ENCODE peak calls at places on chromosomes 1 and 21, in seven cellular contexts. S is gastrocnemius medialis, G is right atrium auricular region, M is K562, A is endothelial cell of umbilical vein, Q is MM.1S, J is sigmoid colon. U is an unnamed sample.

GRCh38 chr1:117632269-117633067 is 26.6 kb downstream of the TENT5C start:
- DNase-seq in J (no peak), A (no peak), Q (peak), S (peak), M (no peak), G (no peak), U (no peak)

GRCh38 chr1:92310185-92310597 is 11.3 kb downstream of the RPAP2 start:
- DNase-seq in Q (peak), J (no peak), A (peak), G (no peak), S (no peak), M (no peak), U (peak)

GRCh38 chr21:25850126-25850831 is 115.5 kb downstream of the GABPA start:
- DNase-seq in M (no peak), G (no peak), A (no peak), Q (no peak), J (no peak), S (no peak), U (no peak)

GRCh38 chr1:193762276-193762675 is 575.9 kb upstream of the B3GALT2 start:
- DNase-seq in M (no peak), A (no peak), J (no peak), S (no peak), Q (no peak), G (no peak), U (no peak)

GRCh38 chr1:206683313-206683712 is 1.4 kb upstream of the MAPKAPK2 start:
- DNase-seq in G (no peak), Q (no peak), A (no peak), S (no peak), M (no peak), J (peak), U (no peak)

GRCh38 chr21:22670148-22670547 is 1671.9 kb downstream of the NCAM2 start:
- DNase-seq in M (no peak), J (no peak), A (no peak), S (no peak), G (no peak), Q (no peak), U (no peak)

GRCh38 chr1:183106746-183107145 is 79.3 kb upstream of the LAMC2 start:
- DNase-seq in G (no peak), J (no peak), Q (no peak), S (no peak), A (no peak), M (no peak), U (no peak)

GRCh38 chr1:14922942-14923341 is 230.6 kb upstream of the TMEM51 start:
- DNase-seq in G (no peak), M (no peak), Q (no peak), J (no peak), S (no peak), A (no peak), U (no peak)

GRCh38 chr1:112849967-112850641 is 105.9 kb downstream of the SLC16A1 start:
- DNase-seq in G (no peak), J (peak), Q (no peak), A (no peak), M (no peak), S (no peak), U (no peak)

DNA sequence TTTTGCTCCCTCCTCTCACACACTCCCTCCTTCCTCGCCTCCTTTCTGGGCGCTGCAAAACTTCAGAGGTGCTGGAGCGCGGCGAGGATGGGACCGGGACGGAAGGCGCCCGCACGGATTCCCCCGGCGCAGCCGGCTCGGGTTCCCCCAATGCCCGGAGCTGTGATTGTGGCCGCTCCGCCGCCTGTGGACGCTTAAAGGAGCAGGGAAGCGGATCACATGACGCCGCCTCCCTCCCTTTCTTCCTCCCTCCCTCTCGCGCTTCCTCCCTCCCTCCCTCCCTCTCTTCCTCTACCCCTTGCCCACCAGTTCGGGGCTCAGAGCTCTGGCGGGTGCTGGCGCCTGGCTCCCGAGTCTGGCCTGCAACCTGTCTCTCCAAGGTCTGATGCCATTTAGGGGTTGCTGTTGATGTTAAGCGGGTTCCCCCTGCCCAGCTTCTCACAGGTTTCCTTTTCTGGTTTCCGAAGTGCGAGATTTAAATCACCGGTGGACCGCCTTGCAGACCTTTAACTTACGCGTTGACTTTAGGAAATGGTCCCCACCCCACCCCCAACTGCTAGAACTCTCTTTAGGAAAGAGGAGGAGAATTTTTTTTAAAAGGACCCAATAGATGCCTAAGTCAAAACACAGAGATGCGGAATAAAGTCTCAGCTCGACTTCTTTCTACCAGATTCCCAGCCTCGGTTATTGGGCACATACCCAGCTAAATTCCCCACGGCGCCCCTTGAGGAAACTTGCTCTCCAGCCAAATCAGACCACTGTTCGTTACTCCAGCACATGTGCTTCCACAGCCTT is at the start of gene WLS:
- DNase-seq in J (peak), S (peak), Q (peak), A (peak), G (peak), M (no peak), U (peak)
- TF ChIP-seq CTCF in J (peak), S (no peak), Q (no peak), A (peak), G (no peak), M (no peak), U (peak)

GRCh38 chr1:23593556-23594148 is 34.4 kb upstream of the ID3 start:
- DNase-seq in Q (no peak), S (no peak), G (no peak), J (no peak), A (no peak), M (no peak), U (no peak)
- H3K4me3 ChIP-seq in Q (no peak), S (no peak), G (no peak), J (no peak), A (no peak), M (no peak), U (no peak)

DNA sequence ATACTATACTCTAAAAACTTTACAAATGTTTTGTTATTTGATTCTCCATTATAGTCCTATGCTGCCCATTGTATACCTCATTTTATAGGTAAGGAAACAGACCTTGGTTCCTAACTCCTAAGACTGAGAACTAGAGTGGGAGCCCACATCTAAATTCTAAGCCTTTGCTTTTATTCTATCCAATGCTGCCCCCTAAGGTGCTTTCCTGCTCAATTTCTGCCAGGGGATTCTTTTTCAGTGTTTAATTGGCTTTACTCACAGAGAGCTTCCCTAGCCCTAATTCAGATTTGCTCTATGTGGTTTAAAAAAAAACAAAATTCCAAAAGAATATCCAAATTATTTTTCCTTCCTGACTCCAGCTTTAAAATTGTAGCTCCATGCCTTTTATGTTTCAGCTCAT is 64.5 kb downstream of the KIF14 start:
- DNase-seq in S (no peak), M (no peak), G (no peak), Q (no peak), J (no peak), A (no peak), U (peak)
- TF ChIP-seq CTCF in S (no peak), M (no peak), G (no peak), Q (no peak), J (no peak), A (no peak), U (peak)

GRCh38 chr1:118987431-118988185 is 535 bp downstream of the TBX15 start:
- DNase-seq in M (no peak), S (no peak), A (no peak), J (no peak), G (no peak), Q (no peak), U (no peak)

GRCh38 chr1:118986839-118987430 is 1.2 kb downstream of the TBX15 start:
- DNase-seq in A (no peak), J (no peak), M (no peak), S (no peak), Q (no peak), G (no peak), U (no peak)

GRCh38 chr1:118985611-118986290 is 2.4 kb downstream of the TBX15 start:
- DNase-seq in A (no peak), G (no peak), M (no peak), S (no peak), Q (no peak), J (no peak), U (no peak)

GRCh38 chr1:118984990-118985608 is 3.0 kb downstream of the TBX15 start:
- DNase-seq in G (no peak), J (no peak), A (no peak), S (no peak), M (no peak), Q (no peak), U (no peak)

GRCh38 chr1:118986291-118986838 is 1.8 kb downstream of the TBX15 start:
- DNase-seq in M (no peak), A (no peak), S (no peak), G (no peak), J (no peak), Q (no peak), U (no peak)
- H3K4me3 ChIP-seq in M (peak), A (no peak), S (peak), G (peak), J (no peak), Q (no peak), U (peak)

DNA sequence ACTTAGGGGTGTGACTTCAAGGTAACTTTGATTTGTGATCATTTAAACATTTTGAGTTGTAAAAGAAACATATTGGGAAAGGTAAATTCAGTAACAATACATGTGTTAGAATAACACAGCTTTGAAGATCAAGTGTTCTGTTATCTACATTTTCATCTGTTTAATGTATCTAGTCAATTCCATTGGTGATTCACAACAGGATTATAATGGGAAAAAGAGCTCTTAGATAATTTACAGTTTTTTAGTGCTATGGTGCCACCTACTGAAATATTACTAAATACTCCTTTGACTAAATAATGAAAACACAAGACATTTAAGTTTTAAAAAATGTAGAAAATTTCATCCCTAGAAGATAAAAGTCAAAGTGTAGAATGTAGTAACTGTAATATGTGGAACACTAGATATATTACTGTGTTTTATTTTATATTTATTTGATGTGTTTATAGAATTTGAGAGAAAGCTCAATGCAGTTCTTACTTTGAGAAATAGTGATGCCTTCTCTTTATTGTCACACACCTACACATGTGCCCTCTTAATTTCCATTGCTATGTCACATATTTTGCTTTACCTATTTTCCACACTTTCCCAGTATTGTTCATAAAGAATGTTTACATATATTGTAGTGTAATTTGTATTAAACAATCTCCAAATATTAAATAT is 47.4 kb downstream of the PTPRC start:
- DNase-seq in J (no peak), S (no peak), M (no peak), A (peak), G (no peak), Q (peak), U (peak)
- TF ChIP-seq CTCF in J (no peak), S (no peak), M (peak), A (peak), G (no peak), Q (peak), U (no peak)

DNA sequence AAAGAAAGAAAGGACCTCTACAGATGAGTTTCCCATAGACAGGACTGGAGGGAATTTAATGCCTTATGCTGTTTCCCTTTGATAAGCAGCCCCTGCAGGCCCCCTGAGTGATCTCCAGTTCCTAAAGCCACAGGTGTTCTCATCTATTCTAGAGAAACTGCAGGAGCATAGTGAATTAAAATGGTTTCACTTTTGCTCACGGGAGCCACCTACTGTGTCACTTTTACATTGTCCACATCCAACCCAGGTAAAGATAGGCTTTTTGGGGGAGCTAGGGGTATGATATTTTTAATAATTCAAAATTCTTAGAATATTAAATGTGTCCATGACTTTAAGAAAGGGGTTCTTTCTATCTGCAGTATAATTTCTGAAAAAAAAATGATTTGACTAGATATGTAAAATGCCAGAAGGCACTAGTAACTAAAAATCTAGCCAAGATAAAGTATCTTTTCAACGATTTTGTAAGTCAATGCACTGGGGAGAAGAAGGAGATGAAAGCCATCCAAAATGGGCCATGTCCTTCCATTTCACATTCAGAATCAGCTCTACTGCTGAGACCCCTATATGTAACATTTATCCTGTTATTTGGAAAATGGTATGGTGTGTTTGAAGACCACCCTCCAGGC is 267.3 kb upstream of the DUSP10 start:
- DNase-seq in Q (peak), J (no peak), M (peak), G (no peak), A (peak), S (no peak), U (no peak)
- H3K4me3 ChIP-seq in Q (no peak), J (no peak), M (no peak), G (no peak), A (no peak), S (no peak), U (no peak)

DNA sequence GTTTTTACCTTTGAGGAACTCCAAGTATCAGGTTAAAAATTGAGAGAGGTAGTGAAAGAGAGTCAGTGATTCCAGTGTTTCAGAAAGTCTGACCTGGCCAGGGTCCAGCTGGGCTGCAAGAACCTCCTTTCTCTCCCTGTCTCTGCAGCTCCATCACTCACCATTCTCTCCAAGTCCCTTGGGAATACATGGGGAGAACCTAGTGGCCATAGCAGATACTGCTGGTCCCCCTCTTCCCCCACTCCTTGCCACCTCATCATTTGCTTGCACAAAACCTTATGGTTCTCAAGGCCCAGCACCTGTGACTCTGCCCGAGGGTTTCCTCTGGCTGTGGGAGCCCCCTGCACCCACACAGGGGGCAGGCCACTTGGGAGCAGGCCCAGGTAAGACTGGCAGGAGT is 279.5 kb downstream of the KIF26B start:
- DNase-seq in M (no peak), S (no peak), G (no peak), Q (no peak), A (no peak), J (no peak), U (no peak)
- TF ChIP-seq CTCF in M (peak), S (no peak), G (no peak), Q (no peak), A (no peak), J (no peak), U (no peak)

GRCh38 chr1:45205000-45205909 is 1.1 kb downstream of the ZSWIM5 start:
- DNase-seq in S (no peak), M (no peak), Q (no peak), J (peak), G (no peak), A (peak), U (no peak)

GRCh38 chr1:45198185-45198584 is 8.2 kb downstream of the ZSWIM5 start:
- DNase-seq in S (no peak), A (peak), M (no peak), Q (no peak), J (no peak), G (no peak), U (no peak)

GRCh38 chr1:45196863-45197262 is 9.5 kb downstream of the ZSWIM5 start:
- DNase-seq in M (no peak), A (no peak), Q (peak), G (no peak), S (no peak), J (no peak), U (no peak)

GRCh38 chr1:45200435-45200834 is 6.0 kb downstream of the ZSWIM5 start:
- DNase-seq in A (no peak), J (no peak), S (no peak), M (no peak), G (no peak), Q (no peak), U (no peak)

DNA sequence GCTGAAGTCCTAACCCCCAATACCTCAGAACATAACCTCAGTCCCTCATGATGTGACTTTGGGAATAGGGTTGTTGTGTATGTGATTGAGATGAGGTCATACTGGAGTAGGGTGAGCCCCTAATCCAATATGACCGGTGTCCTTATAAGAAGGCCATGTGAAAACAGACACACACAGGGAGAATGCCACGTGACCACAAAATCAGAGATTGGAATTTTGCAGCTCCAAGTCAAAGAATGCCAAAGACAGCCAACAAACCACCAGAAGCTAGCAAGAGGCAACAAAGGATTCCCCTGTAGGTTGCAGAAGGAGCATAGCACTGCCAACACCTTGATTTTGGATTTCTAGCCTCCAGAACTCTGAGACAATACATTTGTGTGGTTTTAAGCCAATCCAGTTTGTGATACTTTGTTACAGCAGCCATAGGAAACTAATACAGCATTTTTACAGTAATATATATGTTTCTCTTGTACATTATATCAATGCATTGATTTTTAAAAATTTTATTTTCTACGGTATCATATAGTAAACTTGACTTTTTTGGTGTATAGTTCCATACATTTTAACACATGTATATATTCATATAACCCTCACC is 5.4 kb downstream of the ZSWIM5 start:
- DNase-seq in M (no peak), G (no peak), J (no peak), A (no peak), Q (no peak), S (no peak), U (no peak)
- H3K4me3 ChIP-seq in M (no peak), G (no peak), J (no peak), A (no peak), Q (no peak), S (no peak), U (no peak)

GRCh38 chr1:32266926-32267645 is 16.0 kb downstream of the LCK start:
- DNase-seq in Q (no peak), A (peak), S (no peak), J (no peak), M (no peak), G (no peak), U (no peak)
- TF ChIP-seq CTCF in Q (no peak), A (no peak), S (no peak), J (no peak), M (no peak), G (no peak), U (no peak)

GRCh38 chr1:89659322-89660061 is 26.6 kb downstream of the LRRC8C start:
- DNase-seq in A (peak), Q (no peak), S (no peak), J (no peak), M (no peak), G (no peak), U (no peak)
- H3K4me3 ChIP-seq in A (no peak), Q (no peak), S (no peak), J (no peak), M (no peak), G (no peak), U (no peak)